ENCODE peak calls at places on chromosomes 6 and 20, in nine cellular contexts. A, J, U, P, R, N, G, I and K are unnamed samples.

GRCh38 chr20:33685328-33686007 is 717 bp downstream of the E2F1 start:
- DNase-seq in A (peak; percentile 94), J (no peak), U (no peak), P (no peak), R (no peak), N (no peak), G (peak; percentile 43), I (peak; percentile 38), K (no peak)

GRCh38 chr20:60345106-60345505 is 386.9 kb downstream of the CDH26 start:
- DNase-seq in A (no peak), J (no peak), U (no peak), P (no peak), R (no peak), N (no peak), G (no peak), I (no peak), K (peak; percentile 59)

GRCh38 chr6:11333292-11333849 is 100.9 kb upstream of the NEDD9 start:
- DNase-seq in A (no peak), J (no peak), U (no peak), P (no peak), R (no peak), N (no peak), G (no peak), I (peak; percentile 58), K (no peak)

GRCh38 chr20:62889871-62890270 is 28.2 kb upstream of the TCFL5 start:
- DNase-seq in A (no peak), J (no peak), U (no peak), P (no peak), R (no peak), N (no peak), G (no peak), I (no peak), K (no peak)

GRCh38 chr6:22877946-22878705 is 308.8 kb downstream of the HDGFL1 start:
- DNase-seq in A (peak; percentile 7), J (peak; percentile 92), U (peak; percentile 87), P (no peak), R (no peak), N (no peak), G (peak; percentile 48), I (peak; percentile 74), K (no peak)

GRCh38 chr20:59829415-59830106 is 103.9 kb downstream of the SYCP2 start:
- DNase-seq in A (no peak), J (no peak), U (no peak), P (no peak), R (no peak), N (no peak), G (peak; percentile 44), I (peak; percentile 57), K (peak; percentile 83)

GRCh38 chr6:144471986-144472385 is 186.9 kb downstream of the UTRN start:
- DNase-seq in A (no peak), J (no peak), U (peak; percentile 38), P (no peak), R (no peak), N (no peak), G (peak; percentile 11), I (no peak), K (no peak)

GRCh38 chr20:61251529-61252393 is at the start of gene CDH4:
- DNase-seq in A (peak; percentile 70), J (peak; percentile 13), U (no peak), P (no peak), R (no peak), N (no peak), G (peak; percentile 30), I (peak; percentile 20), K (no peak)

GRCh38 chr6:111741177-111741952 is 131.9 kb downstream of the FYN start:
- DNase-seq in A (no peak), J (no peak), U (no peak), P (no peak), R (no peak), N (no peak), G (no peak), I (no peak), K (no peak)

GRCh38 chr6:163146036-163146435 is 268.5 kb upstream of the QKI start:
- DNase-seq in A (no peak), J (no peak), U (peak; percentile 49), P (no peak), R (no peak), N (no peak), G (no peak), I (peak; percentile 48), K (no peak)

GRCh38 chr6:138115877-138116660 is 8.8 kb upstream of the PERP start:
- DNase-seq in A (peak; percentile 81), J (peak; percentile 84), U (peak; percentile 71), P (peak; percentile 15), R (no peak), N (peak; percentile 57), G (peak; percentile 54), I (peak; percentile 74), K (no peak)